ENCODE peak calls at places on chromosomes 1 and 21, in ten cellular contexts. L, D, E, T, K, J, U, X, A and Q are unnamed samples.
A peak's percentile ranks its signal among the peaks of the same experiment; 100 is the strongest.

GRCh38 chr1:75345538-75346292 is 211.5 kb downstream of the LHX8 start:
- DNase-seq in D (peak; percentile 52), X (no peak), K (no peak), E (peak; percentile 54), L (no peak), U (no peak), T (no peak), J (no peak), A (no peak), Q (no peak)

GRCh38 chr1:107706181-107706580 is 258.8 kb downstream of the VAV3 start:
- DNase-seq in A (no peak), L (no peak), K (no peak), E (no peak), D (no peak), U (no peak), J (no peak), X (no peak), T (no peak), Q (no peak)

GRCh38 chr1:247923941-247924340 is 748 bp upstream of the OR2AJ1 start:
- DNase-seq in D (no peak), L (no peak), J (no peak), U (no peak), X (no peak), E (no peak), A (no peak), K (no peak), T (no peak), Q (no peak)

GRCh38 chr1:224276768-224277487 is 53.0 kb downstream of the NVL start:
- DNase-seq in X (no peak), J (no peak), L (no peak), D (no peak), K (no peak), U (no peak), T (no peak), E (no peak), A (no peak), Q (no peak)

GRCh38 chr1:15870421-15870820 is 22.9 kb downstream of the SPEN start:
- DNase-seq in L (no peak), X (no peak), J (no peak), A (no peak), D (no peak), E (no peak), U (no peak), T (no peak), K (peak; percentile 33), Q (no peak)

GRCh38 chr1:24373044-24373443 is 40.5 kb downstream of the STPG1 start:
- DNase-seq in J (no peak), X (no peak), U (no peak), T (no peak), E (no peak), D (no peak), K (no peak), L (no peak), A (no peak), Q (no peak)

GRCh38 chr1:198678901-198679329 is 40.1 kb downstream of the PTPRC start:
- DNase-seq in X (no peak), A (no peak), U (no peak), J (no peak), L (no peak), E (no peak), D (no peak), K (no peak), T (no peak), Q (no peak)

GRCh38 chr1:234970731-234971476 is 157.7 kb downstream of the TOMM20 start:
- DNase-seq in E (no peak), D (peak; percentile 99), K (peak; percentile 98), A (peak; percentile 94), J (peak; percentile 54), T (peak; percentile 84), U (peak; percentile 91), L (peak; percentile 96), X (peak; percentile 64), Q (peak; percentile 74)

GRCh38 chr1:25833158-25833557 is 13.4 kb downstream of the MTFR1L start:
- DNase-seq in X (no peak), K (no peak), L (peak; percentile 5), E (no peak), D (no peak), T (no peak), A (no peak), J (no peak), U (no peak), Q (no peak)

GRCh38 chr1:100989306-100990077 is 36.1 kb downstream of the DPH5 start:
- DNase-seq in L (no peak), X (no peak), J (no peak), U (no peak), K (peak; percentile 94), A (no peak), E (peak; percentile 12), D (peak; percentile 92), T (no peak), Q (no peak)

GRCh38 chr1:234768171-234768568 is 158.2 kb upstream of the IRF2BP2 start:
- DNase-seq in J (no peak), E (no peak), T (no peak), A (peak; percentile 32), X (no peak), K (no peak), D (no peak), L (no peak), U (no peak), Q (no peak)

GRCh38 chr1:203364013-203364730 is 13.2 kb upstream of the FMOD start:
- DNase-seq in K (no peak), D (peak; percentile 34), X (no peak), L (no peak), E (no peak), T (peak; percentile 72), J (no peak), U (no peak), A (peak; percentile 57), Q (peak; percentile 17)

GRCh38 chr1:7399514-7400125 is 371.5 kb upstream of the VAMP3 start:
- DNase-seq in D (no peak), X (no peak), T (no peak), K (no peak), U (no peak), L (no peak), E (no peak), A (no peak), J (no peak), Q (no peak)

GRCh38 chr1:7400566-7400965 is 370.5 kb upstream of the VAMP3 start:
- DNase-seq in D (no peak), J (no peak), T (no peak), A (peak; percentile 34), L (peak; percentile 54), U (no peak), K (no peak), E (no peak), X (no peak), Q (no peak)

GRCh38 chr1:7401814-7402547 is 369.1 kb upstream of the VAMP3 start:
- DNase-seq in L (peak; percentile 84), X (no peak), D (peak; percentile 99), T (no peak), K (peak; percentile 100), J (no peak), E (peak; percentile 98), U (peak; percentile 45), A (peak; percentile 34), Q (no peak)

GRCh38 chr1:7402548-7402850 is 368.6 kb upstream of the VAMP3 start:
- DNase-seq in A (no peak), U (no peak), X (no peak), E (no peak), J (no peak), T (no peak), L (peak; percentile 51), D (peak; percentile 40), K (no peak), Q (no peak)

GRCh38 chr1:7398982-7399381 is 372.1 kb upstream of the VAMP3 start:
- DNase-seq in X (no peak), D (peak; percentile 36), L (no peak), A (no peak), U (no peak), K (peak; percentile 33), J (no peak), E (no peak), T (no peak), Q (no peak)
- TF ChIP-seq CTCF in X (no peak), D (no peak), L (no peak), A (no peak), U (no peak), K (no peak), J (no peak), E (no peak), T (no peak), Q (no peak)

DNA sequence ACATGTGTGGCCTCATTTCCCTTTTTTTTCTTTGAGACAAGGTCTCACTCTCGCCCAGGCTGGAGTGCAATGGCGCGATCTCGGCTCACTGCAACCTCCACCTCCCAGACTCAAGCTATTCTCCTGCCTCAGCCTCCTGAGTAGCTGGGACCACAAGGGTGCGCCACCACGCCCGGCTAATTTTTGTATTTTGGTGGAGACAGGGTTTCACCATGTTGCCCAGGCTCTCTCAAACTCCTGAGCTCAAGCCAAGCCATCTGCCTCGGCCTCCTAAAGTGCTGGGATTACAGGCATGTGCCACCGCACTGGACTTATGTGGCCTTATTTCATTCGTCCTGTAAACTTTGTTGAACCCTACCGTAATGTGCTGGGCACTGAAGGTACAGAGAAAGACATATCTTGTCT is 569 bp upstream of the WARS2 start:
- DNase-seq in D (peak; percentile 35), L (no peak), J (peak; percentile 21), A (peak; percentile 87), U (no peak), K (no peak), X (no peak), E (no peak), T (no peak), Q (peak; percentile 17)
- TF ChIP-seq CTCF in D (peak; percentile 58), L (peak; percentile 52), J (no peak), A (no peak), U (no peak), K (peak; percentile 7), X (no peak), E (peak; percentile 15), T (no peak), Q (no peak)

DNA sequence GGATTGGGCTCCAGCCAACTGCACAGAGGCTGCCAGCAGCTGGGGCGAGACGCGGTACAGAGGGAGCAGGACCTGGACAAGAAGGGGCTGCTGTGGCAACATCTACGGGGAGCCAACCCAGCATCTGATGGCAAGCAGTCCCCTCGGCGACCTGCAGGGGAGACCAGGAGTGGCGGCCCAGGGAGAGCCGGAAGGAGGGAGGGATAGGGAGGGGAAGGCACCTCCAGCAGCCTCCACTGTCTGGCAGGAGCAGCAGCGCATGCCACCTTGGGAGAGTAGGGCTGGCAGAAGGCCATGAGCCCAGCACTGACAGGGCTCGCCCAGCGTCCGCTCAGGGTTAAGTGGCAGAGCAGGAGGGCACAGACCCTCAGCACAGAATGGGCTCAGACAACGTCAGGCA is 17.3 kb downstream of the CHD5 start:
- DNase-seq in U (no peak), J (no peak), A (no peak), E (no peak), X (no peak), K (no peak), D (no peak), T (no peak), L (no peak), Q (no peak)
- TF ChIP-seq CTCF in U (no peak), J (no peak), A (no peak), E (no peak), X (no peak), K (no peak), D (no peak), T (no peak), L (no peak), Q (no peak)

DNA sequence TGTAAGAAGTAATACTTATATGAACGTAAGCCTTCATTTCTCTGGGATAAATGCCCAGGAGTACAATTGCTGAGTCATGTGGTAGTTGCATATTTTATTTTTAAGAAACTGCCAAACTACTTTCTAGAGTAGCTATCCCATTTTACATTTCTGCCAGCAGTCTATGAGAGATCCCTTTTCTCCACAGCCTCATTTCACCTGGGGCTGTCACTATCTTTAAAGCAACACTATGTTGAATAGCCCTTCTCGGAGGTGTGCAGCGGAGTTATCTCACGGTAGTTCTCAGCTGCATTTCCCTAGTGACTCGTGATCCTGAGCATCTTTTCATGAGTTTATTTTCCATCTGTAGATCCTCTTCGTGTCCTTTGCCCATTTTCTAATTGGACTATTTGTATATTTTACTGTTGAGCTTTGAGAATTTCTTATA is 93.4 kb downstream of the ADARB1 start:
- DNase-seq in L (no peak), E (no peak), T (no peak), J (no peak), X (no peak), D (peak; percentile 63), U (no peak), A (no peak), K (peak; percentile 78), Q (no peak)
- TF ChIP-seq CTCF in L (no peak), E (no peak), T (no peak), J (no peak), X (no peak), D (no peak), U (no peak), A (no peak), K (no peak), Q (no peak)